ENCODE peak calls at places on chromosomes 4 and X, in five cellular contexts. W, M, V, L and E are unnamed samples.

GRCh38 chr4:150039790-150040189 is 38.5 kb upstream of the DCLK2 start:
- DNase-seq in W (no peak), M (no peak), V (no peak), L (no peak), E (no peak)

GRCh38 chr4:83454626-83455025 is 997 bp downstream of the HELQ start:
- DNase-seq in W (no peak), M (no peak), V (peak; percentile 8), L (no peak), E (no peak)

GRCh38 chrX:38803609-38804480 is 2.6 kb downstream of the MID1IP1 start:
- DNase-seq in W (peak; percentile 65), M (peak; percentile 77), V (peak; percentile 34), L (peak; percentile 91), E (peak; percentile 88)

GRCh38 chrX:22097295-22097694 is 65.2 kb downstream of the PHEX start:
- DNase-seq in W (no peak), M (no peak), V (peak; percentile 92), L (no peak), E (no peak)

GRCh38 chr4:130054895-130055294 is 958.9 kb downstream of the C4orf33 start:
- DNase-seq in W (no peak), M (no peak), V (no peak), L (no peak), E (no peak)

GRCh38 chr4:85938062-85938461 is 421.8 kb downstream of the MAPK10 start:
- DNase-seq in W (no peak), M (no peak), V (no peak), L (no peak), E (no peak)

GRCh38 chr4:17448689-17449088 is 63.2 kb downstream of the QDPR start:
- DNase-seq in W (no peak), M (no peak), V (peak; percentile 72), L (no peak), E (no peak)

GRCh38 chr4:121199742-121200561 is 35.8 kb upstream of the TNIP3 start:
- DNase-seq in W (peak; percentile 8), M (no peak), V (no peak), L (no peak), E (no peak)

GRCh38 chrX:20046270-20046669 is 55.4 kb upstream of the BCLAF3 start:
- DNase-seq in W (no peak), M (no peak), V (no peak), L (no peak), E (no peak)

GRCh38 chr4:74190919-74191397 is 33.0 kb downstream of the MTHFD2L start:
- DNase-seq in W (no peak), M (no peak), V (no peak), L (no peak), E (no peak)

GRCh38 chr4:169205146-169205806 is 65.5 kb downstream of the SH3RF1 start:
- DNase-seq in W (no peak), M (no peak), V (no peak), L (no peak), E (no peak)

GRCh38 chrX:18674417-18674787 is 2.5 kb upstream of the RS1 start:
- DNase-seq in W (peak; percentile 10), M (no peak), V (no peak), L (peak; percentile 57), E (peak; percentile 38)

GRCh38 chr4:20615492-20616136 is 84.6 kb upstream of the PACRGL start:
- DNase-seq in W (no peak), M (peak; percentile 27), V (no peak), L (no peak), E (no peak)

GRCh38 chr4:32429151-32429550 is 1709.0 kb downstream of the PCDH7 start:
- DNase-seq in W (no peak), M (no peak), V (no peak), L (no peak), E (no peak)

GRCh38 chr4:186201535-186202230 is 10.3 kb downstream of the CYP4V2 start:
- DNase-seq in W (peak; percentile 52), M (peak; percentile 66), V (peak; percentile 40), L (no peak), E (peak; percentile 78)

GRCh38 chr4:120007171-120007894 is 59.3 kb downstream of the MAD2L1 start:
- DNase-seq in W (no peak), M (no peak), V (peak; percentile 90), L (no peak), E (no peak)

GRCh38 chrX:10617186-10617963 is 3.0 kb downstream of the MID1 start:
- DNase-seq in W (no peak), M (no peak), V (no peak), L (no peak), E (no peak)

GRCh38 chr4:39686997-39687396 is 10.9 kb upstream of the UBE2K start:
- DNase-seq in W (no peak), M (no peak), V (no peak), L (no peak), E (no peak)

GRCh38 chr4:5204781-5205180 is 153.5 kb downstream of the STK32B start:
- DNase-seq in W (no peak), M (no peak), V (no peak), L (no peak), E (no peak)

GRCh38 chrX:107845625-107846024 is 20.0 kb downstream of the MID2 start:
- DNase-seq in W (no peak), M (no peak), V (no peak), L (no peak), E (no peak)

GRCh38 chr4:88791274-88791673 is 93.6 kb upstream of the NAP1L5 start:
- DNase-seq in W (no peak), M (peak; percentile 13), V (peak; percentile 23), L (no peak), E (no peak)

GRCh38 chr4:2087170-2087569 is 28.0 kb downstream of the NAT8L start:
- DNase-seq in W (no peak), M (no peak), V (no peak), L (no peak), E (no peak)

GRCh38 chr4:5142726-5143125 is 91.4 kb downstream of the STK32B start:
- DNase-seq in W (no peak), M (peak; percentile 16), V (peak; percentile 66), L (no peak), E (peak; percentile 36)

GRCh38 chrX:20530319-20530979 is 263.7 kb upstream of the RPS6KA3 start:
- DNase-seq in W (peak; percentile 23), M (peak; percentile 29), V (peak; percentile 64), L (no peak), E (peak; percentile 54)

GRCh38 chrX:11953615-11954014 is 184.7 kb upstream of the FRMPD4 start:
- DNase-seq in W (no peak), M (no peak), V (peak; percentile 86), L (no peak), E (no peak)

GRCh38 chr4:10281996-10282395 is 165.4 kb upstream of the WDR1 start:
- DNase-seq in W (no peak), M (no peak), V (no peak), L (no peak), E (no peak)

GRCh38 chrX:9899640-9900075 is 67.5 kb upstream of the CLDN34 start:
- DNase-seq in W (no peak), M (no peak), V (peak; percentile 91), L (no peak), E (no peak)

GRCh38 chrX:136192839-136193414 is 45.6 kb downstream of the FHL1 start:
- DNase-seq in W (no peak), M (no peak), V (peak; percentile 68), L (no peak), E (no peak)

GRCh38 chrX:39752820-39753219 is 344.9 kb downstream of the BCOR start:
- DNase-seq in W (no peak), M (no peak), V (peak; percentile 29), L (no peak), E (peak; percentile 69)

DNA sequence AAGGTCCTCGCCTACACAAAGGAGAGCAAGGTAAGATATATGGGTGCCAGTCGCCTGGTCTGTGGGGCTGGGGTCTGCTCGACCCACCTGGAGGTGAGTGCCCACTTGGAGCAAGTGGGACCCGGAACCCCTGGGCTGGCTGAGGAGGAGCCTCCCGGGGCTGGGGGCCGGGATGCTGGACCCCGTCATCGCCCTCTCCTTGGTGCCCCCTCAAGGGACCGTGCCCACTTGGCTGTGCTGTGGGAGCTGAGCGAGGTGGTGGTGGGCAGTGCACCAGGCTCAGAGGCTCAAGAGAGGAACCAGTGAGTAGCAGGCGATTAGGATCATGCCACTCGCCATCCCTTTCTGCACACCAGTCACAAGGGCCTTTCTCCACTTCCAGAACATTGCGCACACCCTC is 203.7 kb upstream of the PSAPL1 start:
- DNase-seq in W (no peak), M (no peak), V (no peak), L (no peak), E (no peak)
- H3K27me3 ChIP-seq in W (no peaks in the 10 kb centered on the region), M (peaks cover 17% of the 10 kb centered on the region), V (peaks cover 13% of the 10 kb centered on the region), L (no peaks in the 10 kb centered on the region), E (no peaks in the 10 kb centered on the region)

GRCh38 chr4:23774932-23775331 is 114.9 kb downstream of the PPARGC1A start:
- DNase-seq in W (no peak), M (no peak), V (no peak), L (no peak), E (no peak)

GRCh38 chr4:23775694-23776093 is 114.2 kb downstream of the PPARGC1A start:
- DNase-seq in W (no peak), M (no peak), V (no peak), L (no peak), E (peak; percentile 11)

GRCh38 chr4:23779422-23779821 is 110.4 kb downstream of the PPARGC1A start:
- DNase-seq in W (no peak), M (no peak), V (no peak), L (no peak), E (no peak)

GRCh38 chr4:23770011-23770410 is 119.8 kb downstream of the PPARGC1A start:
- DNase-seq in W (no peak), M (no peak), V (peak; percentile 25), L (no peak), E (no peak)

DNA sequence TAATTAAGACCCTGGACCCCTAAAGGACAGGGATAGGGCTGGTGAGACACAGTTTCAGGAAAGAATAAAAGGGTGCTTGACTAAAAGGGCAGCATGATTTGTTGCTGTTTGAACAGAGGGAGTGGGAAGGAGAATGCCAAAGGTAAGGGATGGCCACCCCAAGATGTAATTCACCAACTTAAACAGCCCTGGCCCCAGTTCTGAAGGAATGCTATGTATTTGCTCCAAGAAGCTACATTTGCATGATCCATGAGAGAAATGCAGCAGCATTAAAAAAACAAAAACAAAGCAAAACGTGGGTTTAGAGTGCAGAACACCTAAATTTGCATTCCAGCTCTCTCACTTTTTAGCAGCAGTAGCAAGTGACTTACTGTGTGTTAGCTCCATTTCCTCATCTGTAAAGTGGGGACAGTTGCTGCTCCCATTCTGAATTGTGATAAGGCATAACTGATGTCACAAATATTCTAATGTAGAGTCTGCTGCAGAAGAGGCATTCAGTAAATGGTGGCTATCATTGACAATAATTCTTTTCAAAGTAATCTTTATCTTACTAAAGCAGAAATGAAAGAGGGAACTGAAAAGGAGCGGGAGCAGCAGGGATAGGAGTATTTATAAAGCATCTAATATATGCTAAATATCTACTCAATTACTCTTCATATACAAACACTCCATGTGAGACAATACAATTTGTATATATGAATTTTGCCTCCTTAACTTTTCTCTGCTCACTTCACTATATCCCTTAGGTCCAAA is 115.8 kb downstream of the PPARGC1A start:
- DNase-seq in W (no peak), M (no peak), V (no peak), L (no peak), E (no peak)
- H3K9me3 ChIP-seq in W (no peaks in the 10 kb centered on the region), M (peaks cover 3% of the 10 kb centered on the region), V (no peaks in the 10 kb centered on the region), L (no peaks in the 10 kb centered on the region), E (no peaks in the 10 kb centered on the region)

GRCh38 chr4:176964116-176964691 is 171.5 kb upstream of the VEGFC start:
- DNase-seq in W (no peak), M (peak; percentile 16), V (no peak), L (no peak), E (no peak)
- TF ChIP-seq CTCF in W (no peak), M (peak; percentile 73), V (peak; percentile 15), L (peak; percentile 29), E (no peak)

DNA sequence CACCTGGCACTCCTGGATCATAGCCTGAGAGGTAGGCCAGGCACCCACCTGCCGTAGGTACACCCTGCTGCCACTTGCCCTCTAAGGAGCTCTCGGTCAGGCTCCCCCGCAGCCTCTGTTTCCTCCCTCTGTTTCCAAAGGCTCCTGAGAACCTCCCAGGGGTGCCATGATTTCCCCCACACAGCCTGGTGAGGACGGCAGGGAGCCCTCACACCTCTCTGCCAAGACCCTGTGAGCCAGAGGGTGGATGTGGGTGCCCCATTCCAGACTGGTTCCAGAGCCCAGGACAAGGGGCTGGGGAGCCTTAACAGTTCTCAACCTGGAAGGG is 1.6 kb upstream of the ABLIM2 start:
- DNase-seq in W (no peak), M (no peak), V (no peak), L (peak; percentile 27), E (no peak)
- H3K27me3 ChIP-seq in W (no peaks in the 10 kb centered on the region), M (no peaks in the 10 kb centered on the region), V (peaks cover 61% of the 10 kb centered on the region), L (peaks cover 12% of the 10 kb centered on the region), E (no peaks in the 10 kb centered on the region)